ENCODE peak calls at places on chromosome 22, in four cellular contexts. U, K, X and M are unnamed samples.
A peak's percentile ranks its signal among the peaks of the same experiment; 100 is the strongest.

GRCh38 chr22:40050258-40050657 is 55.5 kb downstream of the FAM83F start:
- DNase-seq in U (no peak), K (no peak), X (no peak), M (no peak)

GRCh38 chr22:46758867-46759290 is 3.6 kb upstream of the TBC1D22A start:
- DNase-seq in U (peak; percentile 80), K (peak; percentile 88), X (no peak), M (no peak)

GRCh38 chr22:43437871-43438475 is 26.2 kb downstream of the MPPED1 start:
- DNase-seq in U (no peak), K (no peak), X (no peak), M (peak; percentile 64)

GRCh38 chr22:49004484-49005399 is 822.9 kb downstream of the BRD1 start:
- DNase-seq in U (no peak), K (no peak), X (no peak), M (no peak)

GRCh38 chr22:19270873-19271272 is 20.6 kb downstream of the CLTCL1 start:
- DNase-seq in U (no peak), K (no peak), X (no peak), M (no peak)

GRCh38 chr22:17988800-17989513 is 35.4 kb downstream of the MICAL3 start:
- DNase-seq in U (no peak), K (no peak), X (no peak), M (no peak)

GRCh38 chr22:45389546-45389945 is 23.9 kb downstream of the SMC1B start:
- DNase-seq in U (no peak), K (no peak), X (no peak), M (no peak)

GRCh38 chr22:25350551-25350971 is 131.1 kb downstream of the CRYBB2 start:
- DNase-seq in U (no peak), K (no peak), X (no peak), M (peak; percentile 54)

GRCh38 chr22:40334899-40335298 is 11.4 kb upstream of the ADSL start:
- DNase-seq in U (no peak), K (no peak), X (no peak), M (no peak)

GRCh38 chr22:48900626-48901025 is 927.0 kb downstream of the BRD1 start:
- DNase-seq in U (no peak), K (no peak), X (no peak), M (no peak)

GRCh38 chr22:36757608-36758220 is 18.2 kb downstream of the IFT27 start:
- DNase-seq in U (peak; percentile 82), K (peak; percentile 91), X (peak; percentile 6), M (peak; percentile 75)

GRCh38 chr22:19505735-19506126 is 18.5 kb downstream of the CLDN5 start:
- DNase-seq in U (no peak), K (no peak), X (no peak), M (no peak)

GRCh38 chr22:19821523-19822300 is 33.0 kb downstream of the GNB1L start:
- DNase-seq in U (no peak), K (no peak), X (no peak), M (no peak)

GRCh38 chr22:39317084-39317755 is 2.2 kb downstream of the RPL3 start:
- DNase-seq in U (no peak), K (peak; percentile 47), X (no peak), M (no peak)

GRCh38 chr22:40719599-40719998 is 40.3 kb downstream of the MCHR1 start:
- DNase-seq in U (no peak), K (no peak), X (no peak), M (no peak)

GRCh38 chr22:38191746-38192474 is 9.9 kb upstream of the MAFF start:
- DNase-seq in U (no peak), K (peak; percentile 44), X (no peak), M (no peak)

GRCh38 chr22:48567213-48567975 is 1260.3 kb downstream of the BRD1 start:
- DNase-seq in U (no peak), K (no peak), X (no peak), M (no peak)

GRCh38 chr22:21665047-21665851 is 563 bp upstream of the PPIL2 start:
- DNase-seq in U (no peak), K (no peak), X (no peak), M (no peak)

GRCh38 chr22:44584256-44584902 is 86.3 kb upstream of the RTL6 start:
- DNase-seq in U (no peak), K (no peak), X (no peak), M (peak; percentile 44)

GRCh38 chr22:42949159-42949558 is 65.8 kb downstream of the PACSIN2 start:
- DNase-seq in U (peak; percentile 73), K (no peak), X (no peak), M (peak; percentile 62)

GRCh38 chr22:40009231-40009769 is 14.5 kb downstream of the FAM83F start:
- DNase-seq in U (no peak), K (peak; percentile 40), X (no peak), M (no peak)